ENCODE peak calls at places on chromosomes 13 and 19, in six cellular contexts. L, X, B, Y, Q and K are unnamed samples.
A peak's percentile ranks its signal among the peaks of the same experiment; 100 is the strongest.

GRCh38 chr13:110705356-110705825 is 525 bp downstream of the CARS2 start:
- DNase-seq in L (no peak), X (no peak), B (no peak), Y (no peak), Q (no peak), K (no peak)

GRCh38 chr13:109769921-109770320 is 16.5 kb downstream of the IRS2 start:
- DNase-seq in L (no peak), X (no peak), B (no peak), Y (no peak), Q (no peak), K (no peak)

GRCh38 chr13:20125129-20125782 is 35.6 kb downstream of the GJA3 start:
- DNase-seq in L (peak; percentile 81), X (no peak), B (no peak), Y (no peak), Q (no peak), K (no peak)

GRCh38 chr13:64052526-64052925 is 2636.9 kb upstream of the PCDH20 start:
- DNase-seq in L (no peak), X (no peak), B (no peak), Y (no peak), Q (no peak), K (no peak)

GRCh38 chr19:7862413-7862951 is 11.7 kb downstream of the PRR36 start:
- DNase-seq in L (peak; percentile 75), X (no peak), B (peak; percentile 62), Y (no peak), Q (peak; percentile 29), K (peak; percentile 30)

GRCh38 chr19:33292595-33293254 is 9.6 kb downstream of the CEBPA start:
- DNase-seq in L (no peak), X (no peak), B (no peak), Y (no peak), Q (no peak), K (no peak)

GRCh38 chr13:33958964-33959363 is 141.0 kb downstream of the RFC3 start:
- DNase-seq in L (no peak), X (no peak), B (no peak), Y (no peak), Q (no peak), K (no peak)

GRCh38 chr19:44552324-44552723 is 22.8 kb upstream of the CEACAM20 start:
- DNase-seq in L (peak; percentile 16), X (no peak), B (no peak), Y (no peak), Q (no peak), K (no peak)